ENCODE peak calls at places on chromosomes 6 and 20, in seven cellular contexts. O is SJSA1, I is heart left ventricle, L is fibroblast of lung, R is tibial artery, F is neuronal stem cell, P is pancreas. B is an unnamed sample. For H3K27me3 and H3K4me1, the result is how much of the 10 kb centered on the place peaks cover.

GRCh38 chr6:30845183-30845582 is 39.1 kb upstream of the DDR1 start:
- DNase-seq in O (no peak), I (no peak), L (no peak), R (no peak), F (no peak), P (no peak), B (no peak)

GRCh38 chr6:137728386-137729349 is 138.4 kb upstream of the TNFAIP3 start:
- DNase-seq in O (peak), I (peak), L (peak), R (no peak), F (no peak), P (no peak), B (peak)

GRCh38 chr6:75933387-75933975 is 139.0 kb downstream of the IMPG1 start:
- DNase-seq in O (no peak), I (no peak), L (no peak), R (no peak), F (no peak), P (no peak), B (peak)

GRCh38 chr6:15435468-15435867 is 189.6 kb downstream of the JARID2 start:
- DNase-seq in O (no peak), I (no peak), L (no peak), R (no peak), F (no peak), P (no peak), B (no peak)

GRCh38 chr20:37823276-37823980 is 79.5 kb upstream of the VSTM2L start:
- DNase-seq in O (peak), I (no peak), L (peak), R (no peak), F (no peak), P (no peak), B (no peak)

GRCh38 chr6:134744301-134744700 is 205.6 kb downstream of the ALDH8A1 start:
- DNase-seq in O (no peak), I (no peak), L (peak), R (no peak), F (no peak), P (no peak), B (peak)

GRCh38 chr20:47257771-47258170 is 98.7 kb downstream of the ZMYND8 start:
- DNase-seq in O (no peak), I (no peak), L (no peak), R (no peak), F (no peak), P (no peak), B (no peak)

GRCh38 chr6:155154158-155154830 is 109.5 kb upstream of the CLDN20 start:
- DNase-seq in O (peak), I (no peak), L (peak), R (no peak), F (no peak), P (no peak), B (no peak)

GRCh38 chr6:44593539-44593944 is 206.0 kb downstream of the CDC5L start:
- DNase-seq in O (peak), I (peak), L (peak), R (no peak), F (peak), P (no peak), B (peak)

GRCh38 chr6:31725502-31726350 is 2.6 kb downstream of the MPIG6B start:
- DNase-seq in O (no peak), I (no peak), L (no peak), R (no peak), F (no peak), P (no peak), B (peak)

GRCh38 chr20:52150440-52151258 is 40.9 kb downstream of the ZFP64 start:
- DNase-seq in O (peak), I (no peak), L (peak), R (no peak), F (peak), P (no peak), B (peak)

GRCh38 chr6:120410586-120410985 is 923.7 kb downstream of the TBC1D32 start:
- DNase-seq in O (no peak), I (no peak), L (no peak), R (no peak), F (no peak), P (no peak), B (no peak)

GRCh38 chr20:1121439-1121838 is 3.0 kb downstream of the PSMF1 start:
- DNase-seq in O (no peak), I (no peak), L (no peak), R (no peak), F (no peak), P (no peak), B (no peak)

GRCh38 chr20:32511358-32512046 is 73.6 kb downstream of the NOL4L start:
- DNase-seq in O (no peak), I (no peak), L (no peak), R (no peak), F (no peak), P (no peak), B (no peak)

GRCh38 chr6:139364302-139364981 is 10.0 kb downstream of the CITED2 start:
- DNase-seq in O (peak), I (no peak), L (peak), R (no peak), F (peak), P (no peak), B (peak)

GRCh38 chr20:52313335-52313963 is 121.9 kb upstream of the ZFP64 start:
- DNase-seq in O (peak), I (no peak), L (peak), R (no peak), F (peak), P (no peak), B (peak)

GRCh38 chr6:76230711-76231110 is 158.2 kb upstream of the IMPG1 start:
- DNase-seq in O (no peak), I (no peak), L (no peak), R (no peak), F (no peak), P (no peak), B (no peak)

GRCh38 chr6:41683460-41684310 is 45.4 kb downstream of the MDFI start:
- DNase-seq in O (peak), I (peak), L (peak), R (peak), F (peak), P (peak), B (peak)

GRCh38 chr20:54668271-54669053 is 193.1 kb downstream of the DOK5 start:
- DNase-seq in O (peak), I (no peak), L (peak), R (no peak), F (no peak), P (peak), B (peak)

GRCh38 chr6:141421378-141421777 is 711.3 kb upstream of the GJE1 start:
- DNase-seq in O (peak), I (no peak), L (peak), R (no peak), F (no peak), P (no peak), B (peak)

GRCh38 chr6:100472674-100473073 is 8.0 kb upstream of the SIM1 start:
- DNase-seq in O (peak), I (no peak), L (peak), R (no peak), F (no peak), P (no peak), B (no peak)
- H3K27me3 ChIP-seq in O (under half), I (under half), L (half or more), R (under half), F (under half), P (under half), B (half or more)

DNA sequence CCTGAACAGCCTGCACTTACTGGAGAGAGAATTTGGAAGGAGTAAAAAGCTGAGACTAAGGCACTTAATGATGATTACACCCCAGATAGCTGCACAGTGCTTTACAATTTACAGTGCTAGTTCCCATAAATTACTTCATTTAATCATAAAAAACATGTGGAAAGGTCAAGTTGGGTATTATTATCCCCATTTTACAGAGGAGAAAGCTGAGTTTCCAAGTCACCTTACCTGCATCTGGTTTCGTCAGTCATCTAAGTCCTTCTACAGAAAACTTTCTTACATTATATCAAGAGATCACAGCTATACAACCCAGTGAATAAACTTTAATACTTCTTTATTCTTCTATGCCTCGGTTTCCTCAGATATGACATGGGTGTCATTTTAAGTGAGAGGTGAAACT is 3.3 kb downstream of the PTPRK start:
- DNase-seq in O (no peak), I (no peak), L (no peak), R (no peak), F (no peak), P (no peak), B (no peak)
- H3K4me3 ChIP-seq in O (no peak), I (no peak), L (peak), R (no peak), F (no peak), P (no peak), B (peak)

GRCh38 chr6:1407499-1407990 is 18.2 kb downstream of the FOXF2 start:
- DNase-seq in O (peak), I (no peak), L (no peak), R (no peak), F (no peak), P (no peak), B (no peak)
- H3K4me1 ChIP-seq in O (under half), I (under half), L (under half), R (under half), F (under half), P (under half), B (under half)

GRCh38 chr6:108156180-108156937 is 9.5 kb upstream of the NR2E1 start:
- DNase-seq in O (no peak), I (no peak), L (no peak), R (no peak), F (no peak), P (no peak), B (no peak)
- H3K27me3 ChIP-seq in O (under half), I (half or more), L (half or more), R (under half), F (under half), P (half or more), B (half or more)

DNA sequence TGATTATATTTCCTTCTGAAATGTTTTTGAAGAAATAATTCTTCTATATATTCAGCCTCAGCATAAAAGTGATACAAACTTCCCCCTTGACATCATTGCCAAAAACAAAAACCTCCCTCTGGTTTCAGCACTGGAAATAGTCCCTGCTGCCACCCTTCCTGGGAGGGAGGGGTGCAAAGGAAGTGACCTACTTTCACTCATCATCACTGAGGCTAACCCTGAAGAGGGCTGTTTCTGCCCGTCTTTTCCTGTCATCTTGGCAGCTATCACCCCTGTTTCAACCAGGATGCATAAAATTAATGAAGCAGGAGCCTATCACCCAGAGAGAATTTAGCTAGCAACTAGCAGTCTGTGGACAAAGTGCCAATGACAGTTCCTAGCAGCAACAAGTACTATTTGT is 397.8 kb downstream of the LAMA2 start:
- DNase-seq in O (no peak), I (no peak), L (no peak), R (no peak), F (no peak), P (no peak), B (no peak)
- H3K4me3 ChIP-seq in O (no peak), I (no peak), L (no peak), R (no peak), F (no peak), P (no peak), B (no peak)

GRCh38 chr6:156396068-156396771 is 381.0 kb upstream of the ARID1B start:
- DNase-seq in O (no peak), I (no peak), L (no peak), R (no peak), F (peak), P (no peak), B (no peak)
- H3K4me1 ChIP-seq in O (under half), I (under half), L (under half), R (under half), F (under half), P (under half), B (under half)

DNA sequence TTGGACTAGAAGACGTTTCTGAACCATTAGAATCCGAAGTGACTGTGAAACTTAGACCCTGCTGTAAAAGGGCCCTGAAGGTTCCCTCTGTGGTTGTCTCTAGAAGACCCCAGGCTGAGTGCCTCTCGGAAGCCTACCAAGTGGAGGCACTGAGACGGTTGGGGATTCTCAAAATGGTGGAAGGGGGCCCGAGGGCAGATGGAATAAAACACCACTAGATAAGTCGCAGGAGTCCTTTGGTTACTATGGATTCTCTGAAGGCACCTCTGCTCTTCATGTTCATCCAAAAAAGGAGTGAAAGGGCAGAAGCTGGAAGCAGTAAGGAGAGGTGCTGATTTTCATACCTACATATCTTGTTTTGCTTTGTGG is 4.0 kb upstream of the TFAP2D start:
- DNase-seq in O (no peak), I (no peak), L (no peak), R (no peak), F (no peak), P (no peak), B (no peak)
- H3K27me3 ChIP-seq in O (half or more), I (under half), L (under half), R (under half), F (under half), P (under half), B (half or more)

GRCh38 chr20:62550087-62550565 is 74.3 kb upstream of the GATA5 start:
- DNase-seq in O (no peak), I (peak), L (no peak), R (peak), F (no peak), P (no peak), B (peak)
- H3K4me3 ChIP-seq in O (no peak), I (peak), L (no peak), R (peak), F (no peak), P (no peak), B (peak)